ENCODE peak calls at places on chromosomes 11 and 22, in six cellular contexts. One of them, this sample, is unnamed.

GRCh38 chr11:128328955-128329551 is 258.3 kb downstream of the ETS1 start:
- DNase-seq in PC-9: no peak
- DNase-seq in tibial nerve: no peak
- DNase-seq in ovary: no peak
- DNase-seq in sigmoid colon: no peak
- DNase-seq in effector memory CD4-positive, alpha-beta T cell: peak
- DNase-seq in this sample: no peak

GRCh38 chr11:81963018-81963417 is 770.6 kb downstream of the FAM181B start:
- DNase-seq in PC-9: no peak
- DNase-seq in tibial nerve: no peak
- DNase-seq in ovary: no peak
- DNase-seq in sigmoid colon: no peak
- DNase-seq in effector memory CD4-positive, alpha-beta T cell: no peak
- DNase-seq in this sample: no peak

GRCh38 chr11:101583180-101584128 is at the start of gene TRPC6:
- DNase-seq in PC-9: no peak
- DNase-seq in tibial nerve: no peak
- DNase-seq in ovary: peak
- DNase-seq in sigmoid colon: peak
- DNase-seq in effector memory CD4-positive, alpha-beta T cell: no peak
- DNase-seq in this sample: no peak

GRCh38 chr22:20783844-20784723 is 10.2 kb downstream of the SERPIND1 start:
- DNase-seq in PC-9: peak
- DNase-seq in tibial nerve: no peak
- DNase-seq in ovary: no peak
- DNase-seq in sigmoid colon: no peak
- DNase-seq in effector memory CD4-positive, alpha-beta T cell: no peak
- DNase-seq in this sample: no peak

GRCh38 chr22:35191412-35191811 is 65.9 kb upstream of the HMGXB4 start:
- DNase-seq in PC-9: no peak
- DNase-seq in tibial nerve: no peak
- DNase-seq in ovary: no peak
- DNase-seq in sigmoid colon: no peak
- DNase-seq in effector memory CD4-positive, alpha-beta T cell: no peak
- DNase-seq in this sample: no peak

GRCh38 chr11:69860796-69861445 is 41.7 kb upstream of the FGF3 start:
- DNase-seq in PC-9: no peak
- DNase-seq in tibial nerve: no peak
- DNase-seq in ovary: no peak
- DNase-seq in sigmoid colon: no peak
- DNase-seq in effector memory CD4-positive, alpha-beta T cell: no peak
- DNase-seq in this sample: no peak

GRCh38 chr11:16126361-16126760 is 230.0 kb downstream of the SOX6 start:
- DNase-seq in PC-9: no peak
- DNase-seq in tibial nerve: no peak
- DNase-seq in ovary: no peak
- DNase-seq in sigmoid colon: no peak
- DNase-seq in effector memory CD4-positive, alpha-beta T cell: no peak
- DNase-seq in this sample: no peak

GRCh38 chr22:29654420-29654819 is 51.0 kb downstream of the NF2 start:
- DNase-seq in PC-9: no peak
- DNase-seq in tibial nerve: no peak
- DNase-seq in ovary: no peak
- DNase-seq in sigmoid colon: no peak
- DNase-seq in effector memory CD4-positive, alpha-beta T cell: no peak
- DNase-seq in this sample: no peak

DNA sequence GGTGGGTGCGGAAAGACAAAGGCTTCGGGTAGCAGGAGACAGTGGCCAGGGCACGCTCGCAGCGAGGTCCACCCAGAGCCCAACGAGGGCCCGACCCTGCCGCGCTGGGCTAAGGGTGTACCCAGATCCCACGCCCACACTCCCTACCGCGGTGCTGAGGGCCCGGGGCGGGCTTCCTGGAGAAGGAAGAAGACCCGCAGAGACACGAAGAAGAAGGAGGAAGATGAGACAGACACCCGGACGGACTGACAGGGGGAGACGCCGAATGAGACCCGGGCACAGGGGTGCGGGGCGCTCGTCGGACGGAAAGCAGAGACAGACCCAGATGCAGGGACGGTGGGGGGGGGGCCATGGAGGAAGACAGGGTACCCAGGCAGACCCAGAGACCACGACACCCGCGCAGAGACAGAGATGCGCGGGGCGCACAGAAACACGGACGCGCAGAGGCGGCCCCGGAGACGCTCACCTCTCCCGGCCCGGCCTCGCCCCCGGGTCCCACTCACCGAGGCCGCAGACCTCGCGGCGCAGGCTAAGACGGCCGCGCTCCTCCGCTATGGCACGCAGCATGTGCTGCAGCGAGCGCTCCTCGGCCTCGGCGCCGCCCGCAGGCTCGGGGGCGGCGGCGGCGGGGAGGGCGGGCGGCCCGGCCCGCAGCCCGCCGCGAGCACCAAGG is 421 bp downstream of the KIAA0930 start:
- DNase-seq in PC-9: no peak
- DNase-seq in tibial nerve: no peak
- DNase-seq in ovary: peak
- DNase-seq in sigmoid colon: no peak
- DNase-seq in effector memory CD4-positive, alpha-beta T cell: peak
- DNase-seq in this sample: no peak
- H3K27ac ChIP-seq in PC-9: no peak
- H3K27ac ChIP-seq in tibial nerve: peak
- H3K27ac ChIP-seq in ovary: no peak
- H3K27ac ChIP-seq in sigmoid colon: peak
- H3K27ac ChIP-seq in effector memory CD4-positive, alpha-beta T cell: peak
- H3K27ac ChIP-seq in this sample: peak

GRCh38 chr11:113106507-113106906 is 145.3 kb downstream of the NCAM1 start:
- DNase-seq in PC-9: peak
- DNase-seq in tibial nerve: no peak
- DNase-seq in ovary: no peak
- DNase-seq in sigmoid colon: no peak
- DNase-seq in effector memory CD4-positive, alpha-beta T cell: no peak
- DNase-seq in this sample: no peak

GRCh38 chr11:113103932-113104331 is 142.7 kb downstream of the NCAM1 start:
- DNase-seq in PC-9: no peak
- DNase-seq in tibial nerve: no peak
- DNase-seq in ovary: no peak
- DNase-seq in sigmoid colon: no peak
- DNase-seq in effector memory CD4-positive, alpha-beta T cell: no peak
- DNase-seq in this sample: no peak

GRCh38 chr11:113110046-113110445 is 148.8 kb downstream of the NCAM1 start:
- DNase-seq in PC-9: no peak
- DNase-seq in tibial nerve: no peak
- DNase-seq in ovary: no peak
- DNase-seq in sigmoid colon: no peak
- DNase-seq in effector memory CD4-positive, alpha-beta T cell: no peak
- DNase-seq in this sample: no peak

GRCh38 chr11:113105584-113105983 is 144.4 kb downstream of the NCAM1 start:
- DNase-seq in PC-9: no peak
- DNase-seq in tibial nerve: no peak
- DNase-seq in ovary: no peak
- DNase-seq in sigmoid colon: no peak
- DNase-seq in effector memory CD4-positive, alpha-beta T cell: no peak
- DNase-seq in this sample: no peak

DNA sequence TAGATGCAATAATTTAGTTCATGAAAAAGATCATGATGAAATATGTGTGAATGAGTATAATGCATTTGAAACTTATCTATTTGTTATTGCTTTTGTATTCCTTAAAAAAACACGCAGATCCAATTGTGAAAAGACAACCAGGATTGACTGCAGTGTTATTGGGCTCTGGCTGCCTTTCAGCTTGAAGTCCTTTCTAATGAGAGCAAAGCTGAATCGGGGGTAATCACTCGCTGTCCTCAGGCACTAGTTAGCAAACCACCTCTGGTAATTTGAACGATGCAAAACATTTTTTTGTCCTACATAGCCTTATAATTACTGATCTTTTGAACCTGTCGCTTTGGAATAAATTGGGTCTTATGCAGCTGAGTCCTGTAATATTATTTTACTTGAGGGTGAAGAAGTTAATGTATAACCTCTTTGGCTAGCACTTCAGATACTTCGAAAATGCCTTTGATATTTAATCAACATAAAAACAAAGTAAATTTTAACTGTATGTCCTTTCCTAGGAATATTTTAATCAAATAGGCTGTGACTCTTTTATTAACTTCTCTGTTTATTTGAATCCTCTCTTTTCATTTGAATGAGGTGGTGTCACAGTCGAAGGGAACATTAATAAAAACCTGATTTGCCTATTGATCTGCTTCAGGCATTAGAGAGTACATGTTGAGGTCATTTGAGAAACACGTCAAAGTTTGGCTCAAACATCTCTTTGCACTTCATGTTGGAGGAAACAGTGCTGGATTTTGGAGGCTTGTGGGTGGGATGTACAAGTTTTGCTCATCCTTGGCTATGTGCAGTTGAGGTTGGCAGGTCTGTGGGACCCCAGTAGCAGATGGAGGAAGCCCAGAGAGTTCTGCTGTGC is 143.4 kb downstream of the NCAM1 start:
- DNase-seq in PC-9: no peak
- DNase-seq in tibial nerve: no peak
- DNase-seq in ovary: no peak
- DNase-seq in sigmoid colon: no peak
- DNase-seq in effector memory CD4-positive, alpha-beta T cell: no peak
- DNase-seq in this sample: no peak
- H3K27ac ChIP-seq in PC-9: no peak
- H3K27ac ChIP-seq in tibial nerve: no peak
- H3K27ac ChIP-seq in ovary: no peak
- H3K27ac ChIP-seq in sigmoid colon: peak
- H3K27ac ChIP-seq in effector memory CD4-positive, alpha-beta T cell: no peak
- H3K27ac ChIP-seq in this sample: no peak

GRCh38 chr22:46574993-46575914 is 37.8 kb upstream of the CELSR1 start:
- DNase-seq in PC-9: peak
- DNase-seq in tibial nerve: no peak
- DNase-seq in ovary: no peak
- DNase-seq in sigmoid colon: peak
- DNase-seq in effector memory CD4-positive, alpha-beta T cell: no peak
- DNase-seq in this sample: no peak

GRCh38 chr22:46573781-46574437 is 36.5 kb upstream of the CELSR1 start:
- DNase-seq in PC-9: no peak
- DNase-seq in tibial nerve: no peak
- DNase-seq in ovary: no peak
- DNase-seq in sigmoid colon: no peak
- DNase-seq in effector memory CD4-positive, alpha-beta T cell: no peak
- DNase-seq in this sample: no peak

GRCh38 chr22:46572911-46573780 is 35.7 kb upstream of the CELSR1 start:
- DNase-seq in PC-9: no peak
- DNase-seq in tibial nerve: no peak
- DNase-seq in ovary: no peak
- DNase-seq in sigmoid colon: peak
- DNase-seq in effector memory CD4-positive, alpha-beta T cell: no peak
- DNase-seq in this sample: no peak

GRCh38 chr22:46575915-46576555 is 38.6 kb upstream of the CELSR1 start:
- DNase-seq in PC-9: peak
- DNase-seq in tibial nerve: no peak
- DNase-seq in ovary: no peak
- DNase-seq in sigmoid colon: peak
- DNase-seq in effector memory CD4-positive, alpha-beta T cell: no peak
- DNase-seq in this sample: no peak

GRCh38 chr22:46574438-46574992 is 37.1 kb upstream of the CELSR1 start:
- DNase-seq in PC-9: no peak
- DNase-seq in tibial nerve: no peak
- DNase-seq in ovary: no peak
- DNase-seq in sigmoid colon: peak
- DNase-seq in effector memory CD4-positive, alpha-beta T cell: no peak
- DNase-seq in this sample: no peak
- H3K27ac ChIP-seq in PC-9: peak
- H3K27ac ChIP-seq in tibial nerve: no peak
- H3K27ac ChIP-seq in ovary: no peak
- H3K27ac ChIP-seq in sigmoid colon: no peak
- H3K27ac ChIP-seq in effector memory CD4-positive, alpha-beta T cell: no peak
- H3K27ac ChIP-seq in this sample: no peak

GRCh38 chr11:1549355-1550330 is 22.4 kb downstream of the DUSP8 start:
- DNase-seq in PC-9: no peak
- DNase-seq in tibial nerve: no peak
- DNase-seq in ovary: no peak
- DNase-seq in sigmoid colon: no peak
- DNase-seq in effector memory CD4-positive, alpha-beta T cell: no peak
- DNase-seq in this sample: peak
- H3K27ac ChIP-seq in PC-9: no peak
- H3K27ac ChIP-seq in tibial nerve: peak
- H3K27ac ChIP-seq in ovary: peak
- H3K27ac ChIP-seq in sigmoid colon: peak
- H3K27ac ChIP-seq in effector memory CD4-positive, alpha-beta T cell: no peak
- H3K27ac ChIP-seq in this sample: peak

GRCh38 chr11:46391186-46391577 is 394 bp downstream of the CHRM4 start:
- DNase-seq in PC-9: no peak
- DNase-seq in tibial nerve: no peak
- DNase-seq in ovary: peak
- DNase-seq in sigmoid colon: no peak
- DNase-seq in effector memory CD4-positive, alpha-beta T cell: no peak
- DNase-seq in this sample: no peak
- H3K27ac ChIP-seq in PC-9: no peak
- H3K27ac ChIP-seq in tibial nerve: no peak
- H3K27ac ChIP-seq in ovary: no peak
- H3K27ac ChIP-seq in sigmoid colon: no peak
- H3K27ac ChIP-seq in effector memory CD4-positive, alpha-beta T cell: no peak
- H3K27ac ChIP-seq in this sample: no peak

DNA sequence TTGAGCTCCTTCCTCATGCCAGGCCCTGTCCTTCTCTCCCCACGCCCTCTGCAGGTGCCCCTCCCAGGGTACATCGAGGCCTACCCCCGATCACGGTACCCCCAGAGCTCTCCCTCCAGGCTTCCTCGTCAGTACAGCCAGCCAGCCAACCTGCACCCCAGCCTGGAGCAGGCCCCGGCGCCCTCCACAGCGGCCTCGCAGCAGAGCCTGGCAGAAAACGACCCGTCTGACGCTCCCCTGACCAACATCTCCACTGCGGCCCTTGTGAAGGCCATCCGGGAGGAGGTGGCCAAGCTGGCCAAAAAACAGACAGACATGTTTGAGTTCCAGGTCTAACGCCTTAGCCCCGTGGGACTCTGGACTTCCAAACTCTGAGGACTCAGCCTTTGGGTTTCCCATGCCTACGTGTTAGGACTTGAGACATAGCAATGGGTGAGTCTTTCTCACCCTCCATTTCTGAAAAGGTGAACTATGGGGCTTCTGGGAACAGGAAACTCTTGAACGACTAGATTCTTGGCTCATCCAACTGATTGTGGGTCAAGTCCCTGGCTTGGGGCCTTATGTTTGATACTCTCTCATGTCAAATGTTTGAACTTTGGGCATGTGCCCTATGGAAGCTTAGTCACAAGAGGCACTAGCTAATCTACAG is 32.7 kb downstream of the C11orf91 start:
- DNase-seq in PC-9: no peak
- DNase-seq in tibial nerve: no peak
- DNase-seq in ovary: no peak
- DNase-seq in sigmoid colon: no peak
- DNase-seq in effector memory CD4-positive, alpha-beta T cell: no peak
- DNase-seq in this sample: no peak
- H3K27ac ChIP-seq in PC-9: no peak
- H3K27ac ChIP-seq in tibial nerve: no peak
- H3K27ac ChIP-seq in ovary: no peak
- H3K27ac ChIP-seq in sigmoid colon: no peak
- H3K27ac ChIP-seq in effector memory CD4-positive, alpha-beta T cell: no peak
- H3K27ac ChIP-seq in this sample: no peak

This sample was measured in substantia nigra.